ENCODE peak calls at places on chromosomes 2 and 18, in eight cellular contexts. P, T, A, G, H, F, J and Y are unnamed samples.
A peak's percentile ranks its signal among the peaks of the same experiment; 100 is the strongest.

GRCh38 chr2:199186226-199186864 is 271.4 kb downstream of the SATB2 start:
- DNase-seq in P (no peak), T (no peak), A (no peak), G (no peak), H (no peak), F (no peak), J (no peak), Y (no peak)

GRCh38 chr2:218716070-218716469 is 5.4 kb downstream of the TTLL4 start:
- DNase-seq in P (no peak), T (peak; percentile 57), A (no peak), G (peak; percentile 50), H (no peak), F (no peak), J (no peak), Y (no peak)

GRCh38 chr2:37649518-37649917 is 21.9 kb downstream of the CDC42EP3 start:
- DNase-seq in P (no peak), T (no peak), A (no peak), G (no peak), H (no peak), F (no peak), J (no peak), Y (no peak)

GRCh38 chr18:61998957-61999356 is 106.2 kb upstream of the RNF152 start:
- DNase-seq in P (no peak), T (peak; percentile 91), A (no peak), G (peak; percentile 71), H (no peak), F (no peak), J (no peak), Y (no peak)

GRCh38 chr2:207317358-207317984 is 151.7 kb upstream of the KLF7 start:
- DNase-seq in P (no peak), T (no peak), A (no peak), G (peak; percentile 34), H (no peak), F (no peak), J (no peak), Y (no peak)

GRCh38 chr2:207478572-207478971 is 51.2 kb upstream of the CREB1 start:
- DNase-seq in P (no peak), T (no peak), A (no peak), G (no peak), H (no peak), F (no peak), J (no peak), Y (no peak)

GRCh38 chr2:171923206-171923605 is 945 bp downstream of the HAT1 start:
- DNase-seq in P (no peak), T (peak; percentile 13), A (no peak), G (peak; percentile 72), H (no peak), F (no peak), J (no peak), Y (no peak)

GRCh38 chr2:149068996-149069888 is 30.7 kb downstream of the LYPD6B start:
- DNase-seq in P (no peak), T (peak; percentile 90), A (no peak), G (peak; percentile 71), H (no peak), F (no peak), J (no peak), Y (no peak)

GRCh38 chr2:105521176-105521575 is 122.3 kb upstream of the FHL2 start:
- DNase-seq in P (no peak), T (no peak), A (no peak), G (peak; percentile 44), H (no peak), F (no peak), J (no peak), Y (no peak)

GRCh38 chr2:109229094-109229675 is 100.2 kb downstream of the SH3RF3 start:
- DNase-seq in P (no peak), T (no peak), A (no peak), G (no peak), H (no peak), F (no peak), J (no peak), Y (no peak)

GRCh38 chr2:199279146-199279545 is 178.6 kb downstream of the SATB2 start:
- DNase-seq in P (no peak), T (no peak), A (no peak), G (no peak), H (no peak), F (no peak), J (no peak), Y (no peak)

GRCh38 chr18:71252351-71252862 is 963.6 kb downstream of the SOCS6 start:
- DNase-seq in P (no peak), T (no peak), A (no peak), G (no peak), H (no peak), F (no peak), J (no peak), Y (no peak)

GRCh38 chr2:86790828-86791561 is at the start of gene CD8A:
- DNase-seq in P (no peak), T (no peak), A (no peak), G (peak; percentile 47), H (no peak), F (no peak), J (no peak), Y (no peak)

GRCh38 chr2:20349457-20350034 is 1.1 kb downstream of the PUM2 start:
- DNase-seq in P (no peak), T (no peak), A (no peak), G (no peak), H (no peak), F (no peak), J (no peak), Y (no peak)
- H3K27ac ChIP-seq in P (peak overlapping the region; percentile 98), T (peak overlapping the region; percentile 95), A (peak overlapping the region; percentile 96), G (peak overlapping the region; percentile 99), H (peak overlapping the region; percentile 97), F (peak overlapping the region; percentile 89), J (peak overlapping the region; percentile 92), Y (peak overlapping the region; percentile 94)

GRCh38 chr18:75779450-75779849 is 351.9 kb upstream of the SMIM21 start:
- DNase-seq in P (no peak), T (no peak), A (no peak), G (no peak), H (no peak), F (no peak), J (no peak), Y (no peak)

GRCh38 chr18:75777630-75778029 is 350.1 kb upstream of the SMIM21 start:
- DNase-seq in P (no peak), T (no peak), A (no peak), G (no peak), H (no peak), F (peak; percentile 74), J (no peak), Y (no peak)

GRCh38 chr18:75783816-75784215 is 356.3 kb upstream of the SMIM21 start:
- DNase-seq in P (no peak), T (no peak), A (no peak), G (no peak), H (no peak), F (no peak), J (no peak), Y (no peak)

GRCh38 chr18:75782826-75783225 is 355.3 kb upstream of the SMIM21 start:
- DNase-seq in P (no peak), T (no peak), A (no peak), G (no peak), H (no peak), F (no peak), J (no peak), Y (no peak)

DNA sequence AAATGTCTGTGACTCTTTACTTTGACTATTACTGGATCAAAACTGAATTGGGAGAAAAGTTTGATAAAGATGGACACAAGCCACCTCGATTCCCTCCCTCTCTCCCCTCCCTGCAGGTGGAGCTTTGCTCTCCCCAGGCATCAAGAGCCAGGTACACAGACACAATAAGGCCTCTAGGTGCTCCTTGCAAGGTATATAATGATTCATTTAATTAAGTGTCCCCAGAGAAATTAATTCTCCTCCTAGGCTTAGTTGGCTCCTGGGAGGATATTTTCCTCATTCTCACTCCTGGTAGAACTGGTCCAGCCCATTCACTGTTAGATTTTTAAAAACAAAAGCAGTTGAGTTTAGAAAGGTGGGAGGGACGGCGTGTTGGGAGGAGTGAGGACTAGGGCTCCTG is 352.4 kb upstream of the SMIM21 start:
- DNase-seq in P (no peak), T (no peak), A (no peak), G (no peak), H (no peak), F (no peak), J (no peak), Y (no peak)
- TF ChIP-seq CTCF in P (no peak), T (no peak), A (no peak), G (no peak), H (no peak), F (no peak), J (no peak), Y (no peak)

GRCh38 chr2:64326578-64327050 is 127.3 kb upstream of the LGALSL start:
- DNase-seq in P (no peak), T (no peak), A (no peak), G (no peak), H (no peak), F (no peak), J (no peak), Y (no peak)
- H3K4me3 ChIP-seq in P (no peak overlapping the region), T (no peak overlapping the region), A (no peak overlapping the region), G (no peak overlapping the region), H (no peak overlapping the region), F (no peak overlapping the region), J (no peak overlapping the region), Y (no peak overlapping the region)

DNA sequence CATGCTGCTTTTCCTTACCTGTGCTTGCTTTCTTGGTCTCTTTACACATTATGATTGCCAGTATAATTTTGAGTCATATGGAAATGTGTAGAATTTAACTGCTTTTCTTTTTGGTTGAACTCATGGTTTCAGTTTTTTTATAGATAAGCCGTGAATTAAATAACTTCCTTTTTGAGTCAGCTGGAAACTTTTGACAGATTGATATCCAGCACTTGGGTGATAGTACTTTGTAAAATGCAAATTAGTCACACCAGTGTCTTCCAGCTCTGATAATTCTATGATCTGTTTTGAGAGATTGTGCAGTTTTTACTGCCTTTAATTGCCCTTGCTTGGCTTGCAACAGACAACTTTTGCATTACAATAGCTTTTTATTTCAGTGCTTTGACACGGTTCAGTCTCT is 86.4 kb downstream of the NCOA1 start:
- DNase-seq in P (no peak), T (peak; percentile 6), A (no peak), G (peak; percentile 4), H (no peak), F (no peak), J (no peak), Y (no peak)
- H3K27ac ChIP-seq in P (no peak overlapping the region), T (no peak overlapping the region), A (no peak overlapping the region), G (no peak overlapping the region), H (no peak overlapping the region), F (no peak overlapping the region), J (no peak overlapping the region), Y (no peak overlapping the region)

GRCh38 chr2:201116959-201117734 is 1.2 kb downstream of the CFLAR start:
- DNase-seq in P (no peak), T (peak; percentile 81), A (peak; percentile 87), G (peak; percentile 91), H (peak; percentile 80), F (no peak), J (no peak), Y (peak; percentile 22)
- TF ChIP-seq CTCF in P (peak; percentile 52), T (peak; percentile 35), A (no peak), G (peak; percentile 40), H (no peak), F (peak; percentile 19), J (peak; percentile 24), Y (no peak)

GRCh38 chr2:10810175-10811161 is 2.1 kb downstream of the PDIA6 start:
- DNase-seq in P (no peak), T (peak; percentile 35), A (no peak), G (peak; percentile 32), H (no peak), F (no peak), J (no peak), Y (no peak)
- H3K4me3 ChIP-seq in P (peak overlapping the region; percentile 1), T (peak overlapping the region; percentile 80), A (peak overlapping the region; percentile 98), G (peak overlapping the region; percentile 98), H (no peak overlapping the region), F (peak overlapping the region; percentile 66), J (no peak overlapping the region), Y (peak overlapping the region; percentile 96)